ENCODE peak calls at places on chromosomes 16 and 17, in four cellular contexts. U is WTC11, G is K562, T is HepG2. N is an unnamed sample.
A peak's percentile ranks its signal among the peaks of the same experiment; 100 is the strongest.

GRCh38 chr16:72736074-72736473 is 311.9 kb downstream of the ZFHX3 start:
- DNase-seq in U (no peak), G (no peak), T (no peak), N (no peak)

GRCh38 chr16:65833171-65833871 is 533.2 kb upstream of the CDH5 start:
- DNase-seq in U (no peak), G (no peak), T (no peak), N (no peak)

GRCh38 chr17:76009969-76010661 is 9.5 kb downstream of the CDK3 start:
- DNase-seq in U (no peak), G (no peak), T (no peak), N (no peak)

GRCh38 chr16:19236561-19236960 is 49.0 kb upstream of the CLEC19A start:
- DNase-seq in U (no peak), G (no peak), T (peak; percentile 58), N (no peak)

GRCh38 chr17:81713004-81713555 is 996 bp downstream of the SLC25A10 start:
- DNase-seq in U (no peak), G (no peak), T (peak; percentile 68), N (no peak)

GRCh38 chr17:17298108-17298507 is 5.1 kb upstream of the NT5M start:
- DNase-seq in U (no peak), G (no peak), T (no peak), N (no peak)

GRCh38 chr17:17900615-17901520 is 64.1 kb upstream of the SREBF1 start:
- DNase-seq in U (no peak), G (no peak), T (peak; percentile 96), N (no peak)

GRCh38 chr16:85157813-85158701 is 45.8 kb upstream of the CIBAR2 start:
- DNase-seq in U (peak; percentile 76), G (no peak), T (peak; percentile 79), N (peak; percentile 12)

GRCh38 chr17:37821025-37821713 is 76.3 kb upstream of the HNF1B start:
- DNase-seq in U (no peak), G (no peak), T (no peak), N (no peak)

GRCh38 chr17:28993013-28993600 is 12.7 kb downstream of the SEZ6 start:
- DNase-seq in U (no peak), G (no peak), T (no peak), N (no peak)

GRCh38 chr16:68668266-68668665 is 23.2 kb downstream of the CDH3 start:
- DNase-seq in U (no peak), G (no peak), T (no peak), N (peak; percentile 24)

GRCh38 chr16:66511615-66512500 is 38.1 kb downstream of the TK2 start:
- DNase-seq in U (peak; percentile 46), G (no peak), T (no peak), N (no peak)

GRCh38 chr17:61152898-61153297 is 246.7 kb upstream of the TBX2 start:
- DNase-seq in U (no peak), G (no peak), T (no peak), N (no peak)

GRCh38 chr16:49867234-49867633 is 11.3 kb upstream of the ZNF423 start:
- DNase-seq in U (no peak), G (no peak), T (no peak), N (no peak)

GRCh38 chr17:79946352-79947231 is 89.1 kb downstream of the TBC1D16 start:
- DNase-seq in U (no peak), G (no peak), T (no peak), N (no peak)

GRCh38 chr17:44321246-44322120 is 3.1 kb downstream of the SLC25A39 start:
- DNase-seq in U (no peak), G (no peak), T (no peak), N (no peak)

GRCh38 chr17:36768355-36768754 is 167.0 kb downstream of the MRM1 start:
- DNase-seq in U (peak; percentile 48), G (peak; percentile 34), T (no peak), N (no peak)

GRCh38 chr17:34797724-34798123 is 163.5 kb downstream of the CCT6B start:
- DNase-seq in U (peak; percentile 82), G (peak; percentile 69), T (peak; percentile 6), N (no peak)

GRCh38 chr17:39246274-39246673 is 20.5 kb upstream of the STAC2 start:
- DNase-seq in U (no peak), G (peak; percentile 37), T (no peak), N (no peak)

GRCh38 chr17:39240631-39241030 is 14.9 kb upstream of the STAC2 start:
- DNase-seq in U (no peak), G (no peak), T (no peak), N (no peak)

GRCh38 chr17:39243155-39243554 is 17.4 kb upstream of the STAC2 start:
- DNase-seq in U (no peak), G (no peak), T (no peak), N (no peak)

GRCh38 chr17:39244600-39245570 is 19.1 kb upstream of the STAC2 start:
- DNase-seq in U (peak; percentile 98), G (peak; percentile 81), T (peak; percentile 85), N (peak; percentile 40)

GRCh38 chr17:39244016-39244599 is 18.4 kb upstream of the STAC2 start:
- DNase-seq in U (peak; percentile 33), G (no peak), T (no peak), N (no peak)
- TF ChIP-seq NR2C2 in U (no peak), G (no peak), T (no peak), N (no peak)

GRCh38 chr17:5557485-5557884 is 26.8 kb downstream of the NLRP1 start:
- DNase-seq in U (no peak), G (no peak), T (no peak), N (no peak)
- TF ChIP-seq NR2C2 in U (no peak), G (no peak), T (no peak), N (no peak)

GRCh38 chr17:9346296-9346926 is 229.2 kb downstream of the STX8 start:
- DNase-seq in U (no peak), G (no peak), T (no peak), N (no peak)
- TF ChIP-seq NR2C2 in U (no peak), G (no peak), T (no peak), N (no peak)

GRCh38 chr16:87582221-87582965 is 19.9 kb upstream of the JPH3 start:
- DNase-seq in U (no peak), G (no peak), T (no peak), N (no peak)
- TF ChIP-seq NR2C2 in U (no peak), G (no peak), T (no peak), N (no peak)

GRCh38 chr17:5370411-5370810 is 49.1 kb downstream of the NUP88 start:
- DNase-seq in U (no peak), G (no peak), T (no peak), N (no peak)

GRCh38 chr17:5378566-5379207 is 40.8 kb downstream of the NUP88 start:
- DNase-seq in U (no peak), G (no peak), T (no peak), N (no peak)

DNA sequence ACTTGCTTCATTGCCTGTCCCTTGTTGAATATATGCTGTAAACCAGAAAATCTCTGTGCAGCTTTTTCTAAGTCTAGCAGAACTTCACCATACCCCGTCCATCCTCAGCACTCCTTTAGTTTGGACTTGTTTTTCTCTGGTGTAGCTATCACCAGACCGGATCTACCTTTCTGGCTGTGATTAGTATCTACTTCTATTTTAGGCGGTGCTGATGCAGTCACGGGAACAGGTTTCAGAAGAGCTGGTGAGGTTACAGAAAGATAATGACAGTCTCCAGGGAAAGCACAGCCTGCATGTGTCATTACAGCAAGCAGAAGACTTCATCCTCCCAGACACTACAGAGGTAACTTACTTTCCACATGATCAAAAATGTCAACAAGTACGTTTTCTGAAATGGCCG is 46.4 kb downstream of the NUP88 start:
- DNase-seq in U (no peak), G (no peak), T (no peak), N (peak; percentile 61)
- TF ChIP-seq NR2C2 in U (no peak), G (no peak), T (no peak), N (no peak)

GRCh38 chr17:10398352-10398751 is 23.4 kb downstream of the MYH8 start:
- DNase-seq in U (peak; percentile 64), G (no peak), T (no peak), N (no peak)
- TF ChIP-seq NR2C2 in U (no peak), G (no peak), T (no peak), N (no peak)

DNA sequence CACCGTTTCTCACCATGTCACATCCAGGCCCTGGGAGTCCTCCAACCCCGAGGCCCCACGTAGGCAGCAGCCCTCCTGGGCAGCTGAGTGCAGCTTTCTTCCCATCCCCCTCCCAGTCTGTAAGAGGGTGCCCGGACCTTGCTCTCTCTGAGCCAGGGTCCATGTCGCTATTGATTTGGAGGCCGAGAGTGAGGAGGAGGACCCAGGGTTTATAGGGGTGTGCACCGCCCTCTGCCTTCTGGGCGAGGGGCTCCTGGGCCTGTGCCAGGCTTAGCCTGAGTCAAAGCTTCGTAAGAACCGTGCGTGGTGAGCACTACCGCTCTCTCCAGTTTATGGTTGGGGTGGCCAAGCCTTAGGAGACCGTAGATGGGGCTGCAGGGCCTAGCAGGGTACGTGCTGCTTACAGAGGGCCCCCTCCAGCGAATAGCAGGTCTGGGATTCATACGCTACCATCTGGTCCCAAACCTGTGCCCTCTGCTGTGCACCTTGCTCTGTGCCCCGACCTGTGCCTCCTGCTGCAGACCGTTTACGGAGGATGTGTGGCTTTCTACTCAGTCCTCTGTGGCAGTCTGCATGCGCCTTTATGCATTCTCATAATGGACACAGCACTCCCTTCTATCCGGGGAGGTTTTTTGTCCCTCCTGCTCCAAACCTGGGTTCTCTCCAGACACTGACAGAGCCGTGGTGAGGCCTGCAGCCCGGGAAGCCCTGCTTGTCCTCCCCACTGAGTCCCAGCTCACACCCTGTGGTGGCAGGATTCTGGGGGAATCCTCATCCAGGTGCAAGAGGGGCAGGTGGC is 54.7 kb downstream of the PGS1 start:
- DNase-seq in U (no peak), G (no peak), T (peak; percentile 62), N (no peak)
- TF ChIP-seq NR2C2 in U (no peak), G (no peak), T (peak; percentile 40), N (no peak)